ENCODE peak calls at places on chromosomes 16 and 17, in eight cellular contexts. Z, Q, P, B, C, T, M and D are unnamed samples.

GRCh38 chr17:5854871-5855554 is 215.2 kb upstream of the WSCD1 start:
- DNase-seq in T (no peak), B (no peak), Z (no peak), P (no peak), M (no peak), Q (no peak), C (no peak), D (no peak)

GRCh38 chr16:1763521-1764511 is 7.5 kb downstream of the NME3 start:
- DNase-seq in C (no peak), Q (no peak), Z (peak; percentile 45), M (no peak), T (no peak), B (no peak), P (no peak), D (no peak)

GRCh38 chr17:76053230-76054111 is 18.8 kb downstream of the SRP68 start:
- DNase-seq in C (no peak), M (no peak), B (no peak), P (no peak), Z (peak; percentile 67), Q (no peak), T (no peak), D (no peak)

GRCh38 chr16:13940397-13940933 is 20.5 kb downstream of the ERCC4 start:
- DNase-seq in C (no peak), T (no peak), P (no peak), Z (no peak), Q (no peak), B (no peak), M (no peak), D (no peak)

GRCh38 chr17:78917451-78918307 is 7.5 kb downstream of the TIMP2 start:
- DNase-seq in Z (no peak), Q (no peak), M (no peak), P (no peak), C (no peak), B (no peak), T (no peak), D (no peak)

GRCh38 chr17:76697702-76698465 is 12.9 kb downstream of the MXRA7 start:
- DNase-seq in B (no peak), Q (no peak), M (no peak), Z (no peak), T (no peak), P (no peak), C (no peak), D (no peak)

GRCh38 chr17:77364941-77365583 is 224.3 kb downstream of the SEC14L1 start:
- DNase-seq in Z (no peak), M (no peak), T (no peak), P (no peak), C (no peak), B (no peak), Q (no peak), D (no peak)

GRCh38 chr17:44095647-44096496 is 25.3 kb downstream of the G6PC3 start:
- DNase-seq in C (peak; percentile 73), B (no peak), T (peak; percentile 73), P (no peak), Z (peak; percentile 90), Q (no peak), M (peak; percentile 91), D (no peak)

GRCh38 chr17:76271669-76272540 is 6.8 kb downstream of the UBALD2 start:
- DNase-seq in Z (no peak), M (no peak), C (no peak), T (peak; percentile 68), B (peak; percentile 37), Q (peak; percentile 85), P (no peak), D (peak; percentile 51)

GRCh38 chr17:48578616-48579560 is 738 bp upstream of the HOXB4 start:
- DNase-seq in C (no peak), P (no peak), Z (no peak), B (no peak), Q (no peak), M (no peak), T (no peak), D (no peak)

GRCh38 chr16:67530013-67530939 is 1.6 kb downstream of the RIPOR1 start:
- DNase-seq in M (no peak), T (peak; percentile 78), B (no peak), C (no peak), Q (no peak), Z (peak; percentile 77), P (no peak), D (peak; percentile 92)

GRCh38 chr16:79093554-79093967 is 507.0 kb downstream of the MAF start:
- DNase-seq in C (peak; percentile 89), P (no peak), Z (no peak), T (no peak), B (peak; percentile 26), M (no peak), Q (peak; percentile 42), D (peak; percentile 65)

GRCh38 chr16:75868636-75869389 is 142.5 kb upstream of the CPHXL start:
- DNase-seq in C (no peak), Q (no peak), T (no peak), B (no peak), Z (no peak), M (no peak), P (no peak), D (no peak)